ENCODE peak calls at places on chromosome 11, in four cellular contexts. Z, F, B and L are unnamed samples.

GRCh38 chr11:76236092-76237026 is 30.1 kb upstream of the WNT11 start:
- DNase-seq in F (no peak), B (peak; percentile 57), Z (peak; percentile 67), L (peak; percentile 69)

GRCh38 chr11:120120805-120121335 is 17.0 kb downstream of the TRIM29 start:
- DNase-seq in F (no peak), B (no peak), Z (no peak), L (no peak)

GRCh38 chr11:33655842-33656600 is 44.6 kb downstream of the C11orf91 start:
- DNase-seq in F (no peak), Z (no peak), B (no peak), L (no peak)

GRCh38 chr11:74822187-74822586 is 73.5 kb downstream of the RNF169 start:
- DNase-seq in B (peak; percentile 79), F (no peak), Z (no peak), L (peak; percentile 21)

GRCh38 chr11:62446091-62446490 is 27.3 kb downstream of the SCGB1A1 start:
- DNase-seq in Z (no peak), F (no peak), B (no peak), L (no peak)

GRCh38 chr11:114298701-114299090 is 2.5 kb downstream of the NNMT start:
- DNase-seq in B (no peak), F (no peak), Z (no peak), L (no peak)

GRCh38 chr11:128324531-128325141 is 262.7 kb downstream of the ETS1 start:
- DNase-seq in Z (peak; percentile 82), F (no peak), B (no peak), L (no peak)

GRCh38 chr11:70525466-70525865 is 127.1 kb downstream of the CTTN start:
- DNase-seq in Z (no peak), B (no peak), F (no peak), L (no peak)

GRCh38 chr11:106540001-106540400 is 462.5 kb downstream of the AASDHPPT start:
- DNase-seq in F (no peak), Z (no peak), B (no peak), L (no peak)